ENCODE peak calls at places on chromosome 4, in nine cellular contexts. G, M, R, S, Q, K, B, W and D are unnamed samples.

GRCh38 chr4:108851346-108851745 is 88.5 kb upstream of the ETNPPL start:
- DNase-seq in Q (peak; percentile 77), G (no peak), R (no peak), W (peak; percentile 18), M (peak; percentile 76), B (peak; percentile 16), S (no peak), K (no peak), D (no peak)

GRCh38 chr4:85860066-85860465 is 385.1 kb downstream of the ARHGAP24 start:
- DNase-seq in R (no peak), G (no peak), W (peak; percentile 49), Q (peak; percentile 44), S (no peak), B (peak; percentile 46), M (peak; percentile 82), K (peak; percentile 77), D (peak; percentile 65)

GRCh38 chr4:1035510-1035909 is 24.1 kb downstream of the FGFRL1 start:
- DNase-seq in K (no peak), W (no peak), S (no peak), R (no peak), Q (no peak), M (no peak), G (no peak), B (peak; percentile 57), D (no peak)

GRCh38 chr4:138199568-138200235 is 42.4 kb downstream of the SLC7A11 start:
- DNase-seq in S (no peak), K (peak; percentile 59), W (no peak), G (peak; percentile 31), R (no peak), B (peak; percentile 32), M (no peak), Q (peak; percentile 44), D (peak; percentile 57)

GRCh38 chr4:52102587-52102986 is 51.5 kb downstream of the SPATA18 start:
- DNase-seq in K (peak; percentile 91), G (no peak), W (no peak), S (no peak), Q (peak; percentile 42), M (peak; percentile 86), R (no peak), B (no peak), D (peak; percentile 19)

GRCh38 chr4:1713003-1713397 is 881 bp upstream of the SLBP start:
- DNase-seq in Q (no peak), M (no peak), K (no peak), W (no peak), R (no peak), G (peak; percentile 82), B (no peak), S (peak; percentile 38), D (no peak)

GRCh38 chr4:48271048-48271452 is 1.4 kb upstream of the TEC start:
- DNase-seq in R (no peak), G (no peak), K (no peak), Q (no peak), S (no peak), W (no peak), B (no peak), M (no peak), D (no peak)

GRCh38 chr4:39233783-39234182 is 51.5 kb downstream of the WDR19 start:
- DNase-seq in S (no peak), B (no peak), W (no peak), G (no peak), K (no peak), R (no peak), Q (no peak), M (no peak), D (no peak)

GRCh38 chr4:105815701-105816100 is 79.6 kb upstream of the NPNT start:
- DNase-seq in W (no peak), G (no peak), R (no peak), M (no peak), K (no peak), S (no peak), B (no peak), Q (no peak), D (no peak)

GRCh38 chr4:86891785-86892638 is at the start of gene C4orf36:
- DNase-seq in M (peak; percentile 40), R (no peak), W (peak; percentile 45), S (peak; percentile 46), Q (peak; percentile 31), G (peak; percentile 90), K (peak; percentile 42), B (peak; percentile 54), D (peak; percentile 41)

GRCh38 chr4:6892909-6893202 is 16.8 kb upstream of the TBC1D14 start:
- DNase-seq in B (no peak), K (no peak), S (no peak), Q (no peak), G (no peak), M (no peak), R (no peak), W (no peak), D (no peak)

GRCh38 chr4:26141101-26141830 is 179.5 kb upstream of the RBPJ start:
- DNase-seq in M (no peak), R (no peak), B (no peak), G (no peak), S (no peak), Q (no peak), K (no peak), W (peak; percentile 55), D (no peak)

GRCh38 chr4:150116506-150116905 is 38.3 kb downstream of the DCLK2 start:
- DNase-seq in W (no peak), G (no peak), Q (no peak), R (no peak), M (no peak), B (no peak), S (no peak), K (no peak), D (no peak)

GRCh38 chr4:147336252-147336651 is 144.6 kb upstream of the EDNRA start:
- DNase-seq in S (no peak), B (peak; percentile 32), G (no peak), R (no peak), Q (no peak), K (peak; percentile 63), W (no peak), M (no peak), D (no peak)

GRCh38 chr4:113972781-113973180 is 6.7 kb downstream of the ARSJ start:
- DNase-seq in R (no peak), M (no peak), B (no peak), G (no peak), Q (no peak), K (no peak), W (no peak), S (no peak), D (no peak)

DNA sequence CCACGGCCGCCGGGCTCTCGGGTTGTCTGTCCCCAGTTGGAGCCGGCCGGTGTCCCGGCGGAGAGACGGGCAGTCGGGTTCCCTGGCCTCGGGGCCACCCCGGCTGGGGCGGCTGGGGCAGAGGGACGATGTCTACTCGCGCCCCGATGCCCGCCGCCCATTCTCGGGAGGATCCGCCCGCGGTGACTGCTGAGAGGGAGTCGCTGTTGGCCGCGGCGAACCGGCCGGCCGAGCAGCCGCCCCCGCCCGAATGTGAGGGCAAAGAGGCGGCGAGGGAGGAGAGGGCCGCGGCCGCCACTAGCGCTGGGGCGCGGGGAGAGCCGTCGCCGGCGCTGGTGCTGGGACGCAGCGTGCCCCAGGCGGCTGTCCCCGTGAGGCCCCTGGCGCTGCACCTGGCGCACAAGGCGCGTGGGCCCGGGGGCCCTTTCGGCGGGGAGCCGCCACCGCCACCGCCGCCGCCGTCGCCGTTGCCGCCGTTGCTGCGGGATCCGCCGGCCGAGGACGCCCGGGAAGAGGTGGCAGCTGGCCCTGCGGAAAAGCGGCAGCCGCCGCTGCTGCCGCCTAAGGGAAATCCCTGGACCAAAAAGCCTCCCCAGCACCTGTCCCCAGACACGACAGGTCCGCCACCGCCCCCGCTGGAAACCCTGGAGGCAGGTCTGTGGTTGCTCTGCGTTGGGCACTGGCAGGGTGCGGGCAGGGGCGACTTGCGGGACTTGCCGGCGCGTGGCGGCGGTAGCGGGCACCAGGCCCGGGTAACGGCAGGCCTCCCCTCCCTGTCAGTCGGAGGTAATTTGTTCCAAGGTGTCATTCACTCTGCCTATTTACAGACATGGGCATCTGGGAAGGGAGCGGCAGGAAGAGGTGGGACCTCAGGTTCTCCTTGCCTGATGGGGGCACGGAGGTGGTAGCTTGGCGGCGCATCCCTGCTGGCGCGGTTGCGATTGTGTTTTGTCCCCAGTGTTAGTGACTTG is 739 bp downstream of the LARP1B start:
- DNase-seq in G (peak; percentile 73), B (peak; percentile 53), R (peak; percentile 89), M (peak; percentile 20), S (peak; percentile 55), Q (peak; percentile 25), W (peak; percentile 27), K (peak; percentile 36), D (peak; percentile 34)
- TF ChIP-seq CTCF in G (peak; percentile 13), B (no peak), R (no peak), M (no peak), S (no peak), Q (no peak), W (peak; percentile 3), K (no peak), D (peak; percentile 6)

DNA sequence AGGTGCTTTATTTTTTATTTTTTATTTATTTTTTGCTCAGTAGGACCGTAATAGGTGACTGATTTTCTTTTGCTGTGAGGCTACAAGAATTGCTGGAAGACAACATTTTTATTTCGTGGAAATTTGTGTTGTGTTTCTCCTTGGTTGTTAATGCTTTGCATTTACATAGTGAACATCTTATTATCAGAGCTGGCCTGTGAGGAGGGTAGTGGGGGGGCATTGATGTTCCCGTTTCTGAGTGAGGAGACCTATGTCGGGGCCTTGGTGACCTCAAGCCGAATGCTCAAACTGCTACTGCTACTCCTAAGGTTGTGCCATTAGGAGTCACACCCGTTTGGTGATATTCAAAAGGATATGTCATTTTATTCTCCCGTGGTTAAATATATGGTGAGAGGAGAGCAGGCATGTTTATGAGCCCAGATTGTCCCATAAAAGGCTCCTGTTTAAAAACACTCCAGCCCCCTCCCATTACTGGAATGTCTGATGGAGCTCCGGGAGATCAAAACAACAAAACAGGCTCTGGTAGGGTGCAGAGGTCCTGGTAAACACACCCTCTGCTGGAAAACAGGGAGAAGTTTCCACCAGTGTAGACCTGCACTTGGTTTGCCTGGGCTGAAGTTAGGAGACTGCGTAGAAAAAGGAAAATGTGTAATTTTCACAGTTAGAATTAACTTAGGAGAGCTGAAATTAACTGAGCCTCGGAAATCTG is 5.6 kb downstream of the PDGFRA start:
- DNase-seq in S (no peak), W (no peak), G (peak; percentile 6), R (peak; percentile 72), Q (no peak), B (no peak), M (no peak), K (no peak), D (peak; percentile 39)
- H3K4me3 ChIP-seq in S (no peak overlapping the region), W (peak overlapping the region; percentile 95), G (peak overlapping the region; percentile 86), R (peak overlapping the region; percentile 56), Q (peak overlapping the region; percentile 35), B (peak overlapping the region; percentile 64), M (peak overlapping the region; percentile 95), K (peak overlapping the region; percentile 92), D (peak overlapping the region; percentile 98)

DNA sequence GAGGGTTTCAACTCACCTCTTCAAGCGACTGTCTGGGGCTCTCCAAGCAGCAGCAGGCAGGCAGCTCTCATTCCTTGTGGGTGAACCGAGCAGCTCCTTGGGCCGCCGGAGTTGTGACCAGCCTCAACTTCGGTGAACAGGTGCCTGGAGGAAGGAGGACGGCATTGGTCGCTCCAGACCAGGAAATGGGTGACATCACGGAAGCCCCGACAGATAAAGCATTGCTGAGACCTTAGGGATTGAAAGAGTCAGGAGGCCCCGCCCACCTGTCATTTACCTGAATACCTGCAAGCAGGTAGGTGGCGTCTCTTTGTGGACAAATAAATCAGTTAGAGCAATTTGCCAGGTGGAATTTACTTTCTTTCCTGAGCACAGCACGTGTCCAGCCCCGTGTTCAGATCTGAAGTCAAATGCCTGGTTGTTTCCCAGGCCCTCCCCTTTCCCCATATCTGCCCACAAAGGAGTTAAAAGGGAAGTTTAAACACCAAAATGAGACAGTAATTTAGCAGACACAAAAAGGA is at the start of gene LNX1:
- DNase-seq in Q (no peak), R (no peak), M (no peak), S (peak; percentile 33), K (no peak), W (no peak), G (peak; percentile 98), B (no peak), D (no peak)
- TF ChIP-seq CTCF in Q (no peak), R (no peak), M (no peak), S (no peak), K (no peak), W (no peak), G (no peak), B (no peak), D (no peak)

GRCh38 chr4:152462047-152462446 is 73.8 kb downstream of the FBXW7 start:
- DNase-seq in G (no peak), B (peak; percentile 15), W (no peak), M (no peak), S (no peak), Q (no peak), R (no peak), K (no peak), D (no peak)
- H3K4me3 ChIP-seq in G (no peak overlapping the region), B (no peak overlapping the region), W (no peak overlapping the region), M (no peak overlapping the region), S (no peak overlapping the region), Q (no peak overlapping the region), R (no peak overlapping the region), K (no peak overlapping the region), D (no peak overlapping the region)